ENCODE peak calls at places on chromosomes 1 and 21, in nine cellular contexts. X is cardiac fibroblast, F is GM12865, V is fibroblast of villous mesenchyme, I is mammary epithelial cell, P is heart left ventricle, J is IMR-90, C is BJ, N is A549. Z is an unnamed sample.
A peak's percentile ranks its signal among the peaks of the same experiment; 100 is the strongest.

GRCh38 chr1:212315907-212316306 is 30.7 kb downstream of the PPP2R5A start:
- DNase-seq in X (peak; percentile 56), F (peak; percentile 45), V (peak; percentile 40), I (peak; percentile 34), P (no peak), J (no peak), C (no peak), N (peak; percentile 45), Z (no peak)

GRCh38 chr21:42666023-42666747 is 12.8 kb downstream of the PDE9A start:
- DNase-seq in X (peak; percentile 24), F (peak; percentile 37), V (no peak), I (no peak), P (no peak), J (no peak), C (no peak), N (peak; percentile 31), Z (no peak)

GRCh38 chr1:181818459-181818858 is 243.1 kb downstream of the ZNF648 start:
- DNase-seq in X (no peak), F (no peak), V (no peak), I (no peak), P (no peak), J (no peak), C (no peak), N (no peak), Z (no peak)

GRCh38 chr1:2097386-2098300 is 47.4 kb downstream of the PRKCZ start:
- DNase-seq in X (no peak), F (no peak), V (no peak), I (peak; percentile 28), P (no peak), J (no peak), C (no peak), N (no peak), Z (no peak)

GRCh38 chr21:20720623-20721022 is 277.6 kb upstream of the NCAM2 start:
- DNase-seq in X (peak; percentile 1), F (no peak), V (no peak), I (no peak), P (no peak), J (no peak), C (no peak), N (no peak), Z (no peak)

GRCh38 chr1:41399148-41399795 is 38.0 kb downstream of the FOXO6 start:
- DNase-seq in X (no peak), F (no peak), V (no peak), I (no peak), P (peak; percentile 33), J (no peak), C (no peak), N (no peak), Z (no peak)

GRCh38 chr1:245434285-245434684 is 279.5 kb downstream of the KIF26B start:
- DNase-seq in X (no peak), F (no peak), V (no peak), I (no peak), P (no peak), J (no peak), C (no peak), N (peak; percentile 32), Z (no peak)

GRCh38 chr1:56081151-56081550 is 498.2 kb downstream of the PLPP3 start:
- DNase-seq in X (peak; percentile 82), F (no peak), V (peak; percentile 86), I (no peak), P (peak; percentile 50), J (peak; percentile 93), C (peak; percentile 76), N (no peak), Z (peak; percentile 42)

GRCh38 chr1:154877370-154877974 is 7.4 kb upstream of the KCNN3 start:
- DNase-seq in X (peak; percentile 36), F (no peak), V (peak; percentile 57), I (no peak), P (no peak), J (peak; percentile 28), C (no peak), N (peak; percentile 63), Z (no peak)

GRCh38 chr1:119910617-119911016 is 14.3 kb upstream of the ADAM30 start:
- DNase-seq in X (no peak), F (no peak), V (no peak), I (no peak), P (no peak), J (no peak), C (no peak), N (no peak), Z (no peak)

GRCh38 chr1:203491664-203492485 is 2.1 kb upstream of the OPTC start:
- DNase-seq in X (no peak), F (no peak), V (no peak), I (no peak), P (no peak), J (no peak), C (no peak), N (no peak), Z (no peak)

GRCh38 chr1:36091141-36091540 is 2.4 kb downstream of the ADPRS start:
- DNase-seq in X (no peak), F (no peak), V (no peak), I (no peak), P (no peak), J (no peak), C (no peak), N (no peak), Z (no peak)

GRCh38 chr1:19949016-19949415 is 25.6 kb upstream of the PLA2G2E start:
- DNase-seq in X (peak; percentile 87), F (no peak), V (peak; percentile 16), I (peak; percentile 90), P (no peak), J (peak; percentile 74), C (peak; percentile 7), N (peak; percentile 41), Z (no peak)

GRCh38 chr1:211118407-211119102 is 15.4 kb downstream of the KCNH1 start:
- DNase-seq in X (no peak), F (no peak), V (peak; percentile 18), I (no peak), P (no peak), J (peak; percentile 39), C (peak; percentile 25), N (no peak), Z (no peak)

GRCh38 chr1:24714859-24715520 is 30.3 kb upstream of the CLIC4 start:
- DNase-seq in X (peak; percentile 71), F (no peak), V (no peak), I (peak; percentile 85), P (no peak), J (peak; percentile 47), C (no peak), N (no peak), Z (no peak)

GRCh38 chr1:35432231-35432630 is 125.0 kb downstream of the KIAA0319L start:
- DNase-seq in X (no peak), F (no peak), V (no peak), I (no peak), P (no peak), J (no peak), C (no peak), N (no peak), Z (no peak)

GRCh38 chr1:237119091-237119490 is 77.1 kb downstream of the RYR2 start:
- DNase-seq in X (no peak), F (no peak), V (no peak), I (no peak), P (no peak), J (no peak), C (no peak), N (no peak), Z (no peak)

GRCh38 chr1:202144510-202145324 is at the start of gene ARL8A:
- DNase-seq in X (no peak), F (peak; percentile 67), V (peak; percentile 28), I (peak; percentile 45), P (peak; percentile 81), J (peak; percentile 10), C (no peak), N (peak; percentile 36), Z (peak; percentile 84)

GRCh38 chr1:6801199-6801598 is 15.9 kb downstream of the CAMTA1 start:
- DNase-seq in X (no peak), F (no peak), V (no peak), I (no peak), P (peak; percentile 25), J (no peak), C (no peak), N (no peak), Z (no peak)
- TF ChIP-seq CTCF in X (no peak), F (no peak), V (no peak), I (no peak), P (no peak), J (no peak), C (no peak), N (no peak), Z (no peak)

GRCh38 chr1:27349784-27350672 is 8.2 kb downstream of the SYTL1 start:
- DNase-seq in X (peak; percentile 60), F (no peak), V (peak; percentile 68), I (no peak), P (peak; percentile 70), J (peak; percentile 60), C (peak; percentile 10), N (peak; percentile 80), Z (peak; percentile 83)
- H3K4me3 ChIP-seq in X (peak overlapping the region; percentile 43), F (no peak overlapping the region), V (peak overlapping the region; percentile 59), I (no peak overlapping the region), P (peak overlapping the region; percentile 49), J (peak overlapping the region; percentile 48), C (peak overlapping the region; percentile 52), N (peak overlapping the region; percentile 48), Z (peak overlapping the region; percentile 58)

DNA sequence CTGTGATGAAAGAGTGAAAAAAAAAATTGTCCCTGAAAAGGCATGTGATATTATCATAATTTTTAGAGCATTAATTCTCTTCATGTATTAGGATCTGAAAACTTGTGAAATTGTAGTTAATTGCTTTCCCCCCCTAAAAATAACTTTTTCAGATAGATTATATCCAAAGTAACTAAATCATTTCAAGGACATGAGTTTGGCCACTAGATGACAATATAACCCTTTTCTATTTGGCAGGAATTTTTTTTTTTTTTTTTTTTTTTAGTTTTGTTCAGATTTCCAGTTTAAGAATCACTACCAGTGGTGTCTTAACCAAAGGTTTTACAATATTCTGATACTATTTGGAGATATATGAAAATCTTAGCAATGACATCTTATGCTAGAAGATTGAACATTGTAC is 370.8 kb downstream of the AMY1C start:
- DNase-seq in X (no peak), F (no peak), V (no peak), I (no peak), P (no peak), J (no peak), C (no peak), N (no peak), Z (no peak)
- TF ChIP-seq CTCF in X (no peak), F (no peak), V (no peak), I (peak; percentile 43), P (no peak), J (no peak), C (no peak), N (no peak), Z (no peak)

GRCh38 chr1:93083979-93084378 is 4.9 kb downstream of the MTF2 start:
- DNase-seq in X (no peak), F (no peak), V (no peak), I (no peak), P (no peak), J (no peak), C (no peak), N (no peak), Z (no peak)

GRCh38 chr1:93081716-93082115 is 2.6 kb downstream of the MTF2 start:
- DNase-seq in X (peak; percentile 92), F (no peak), V (peak; percentile 85), I (peak; percentile 57), P (no peak), J (peak; percentile 88), C (no peak), N (no peak), Z (no peak)

GRCh38 chr1:93079685-93080141 is 630 bp downstream of the MTF2 start:
- DNase-seq in X (peak; percentile 10), F (peak; percentile 43), V (peak; percentile 13), I (peak; percentile 11), P (peak; percentile 16), J (no peak), C (no peak), N (no peak), Z (peak; percentile 51)

GRCh38 chr1:93080424-93080823 is 1.3 kb downstream of the MTF2 start:
- DNase-seq in X (peak; percentile 87), F (peak; percentile 80), V (peak; percentile 72), I (peak; percentile 68), P (no peak), J (peak; percentile 83), C (no peak), N (peak; percentile 64), Z (no peak)

GRCh38 chr1:93082313-93082712 is 3.2 kb downstream of the MTF2 start:
- DNase-seq in X (no peak), F (no peak), V (no peak), I (no peak), P (no peak), J (no peak), C (no peak), N (no peak), Z (no peak)
- H3K4me3 ChIP-seq in X (no peak overlapping the region), F (no peak overlapping the region), V (no peak overlapping the region), I (no peak overlapping the region), P (no peak overlapping the region), J (no peak overlapping the region), C (no peak overlapping the region), N (no peak overlapping the region), Z (no peak overlapping the region)